ENCODE peak calls at places on chromosomes 5 and 9, in six cellular contexts. U is keratinocyte, M is Peyer's patch, D is tibial nerve, S is adipocyte, N is neural progenitor cell. K is an unnamed sample. For H3K4me1, the result is how much of the 10 kb centered on the place peaks cover.

GRCh38 chr9:113579270-113580040 is 115.9 kb downstream of the RGS3 start:
- DNase-seq in U (no peak), M (peak), D (peak), S (peak), N (no peak), K (peak)

GRCh38 chr5:177183142-177183541 is 49.6 kb downstream of the NSD1 start:
- DNase-seq in U (no peak), M (no peak), D (no peak), S (no peak), N (no peak), K (no peak)

GRCh38 chr5:175547810-175548209 is 69.5 kb downstream of the SFXN1 start:
- DNase-seq in U (no peak), M (no peak), D (no peak), S (no peak), N (peak), K (no peak)

GRCh38 chr5:164233796-164234195 is 728.4 kb downstream of the MAT2B start:
- DNase-seq in U (no peak), M (no peak), D (no peak), S (no peak), N (no peak), K (no peak)

GRCh38 chr5:147887026-147887627 is 8.6 kb downstream of the SCGB3A2 start:
- DNase-seq in U (no peak), M (no peak), D (no peak), S (peak), N (peak), K (peak)

GRCh38 chr9:14341437-14342133 is 27.6 kb upstream of the NFIB start:
- DNase-seq in U (no peak), M (no peak), D (no peak), S (no peak), N (no peak), K (no peak)

GRCh38 chr5:176995896-176996767 is 10.4 kb downstream of the UIMC1 start:
- DNase-seq in U (no peak), M (no peak), D (no peak), S (peak), N (no peak), K (no peak)

GRCh38 chr5:56195016-56195415 is 38.1 kb downstream of the ANKRD55 start:
- DNase-seq in U (no peak), M (no peak), D (no peak), S (no peak), N (no peak), K (no peak)

GRCh38 chr5:148397968-148398595 is 14.3 kb downstream of the FBXO38 start:
- DNase-seq in U (no peak), M (no peak), D (no peak), S (no peak), N (peak), K (no peak)

GRCh38 chr9:88782931-88783451 is 208.3 kb upstream of the S1PR3 start:
- DNase-seq in U (no peak), M (no peak), D (no peak), S (no peak), N (peak), K (no peak)

GRCh38 chr9:116992870-116993269 is 305.8 kb downstream of the TRIM32 start:
- DNase-seq in U (no peak), M (no peak), D (no peak), S (no peak), N (no peak), K (no peak)

GRCh38 chr9:130924448-130924788 is 14.6 kb downstream of the FIBCD1 start:
- DNase-seq in U (no peak), M (no peak), D (no peak), S (no peak), N (no peak), K (no peak)

GRCh38 chr5:77957-78804 is 13.8 kb upstream of the PLEKHG4B start:
- DNase-seq in U (no peak), M (peak), D (no peak), S (peak), N (peak), K (no peak)

GRCh38 chr5:150960791-150961396 is 56.1 kb upstream of the ZNF300 start:
- DNase-seq in U (no peak), M (no peak), D (no peak), S (no peak), N (peak), K (no peak)

GRCh38 chr5:57703726-57704125 is 221.1 kb upstream of the ACTBL2 start:
- DNase-seq in U (no peak), M (no peak), D (no peak), S (no peak), N (no peak), K (no peak)

GRCh38 chr5:170554566-170555267 is 50.9 kb downstream of the KCNIP1 start:
- DNase-seq in U (no peak), M (peak), D (no peak), S (no peak), N (no peak), K (no peak)

GRCh38 chr9:92294297-92294676 is 790 bp upstream of the IARS1 start:
- DNase-seq in U (no peak), M (peak), D (no peak), S (peak), N (peak), K (no peak)

GRCh38 chr5:141605523-141606277 is 13.1 kb downstream of the DIAPH1 start:
- DNase-seq in U (no peak), M (peak), D (no peak), S (no peak), N (no peak), K (no peak)

GRCh38 chr9:115379719-115380118 is 261.8 kb upstream of the TNC start:
- DNase-seq in U (no peak), M (no peak), D (no peak), S (no peak), N (no peak), K (no peak)

GRCh38 chr5:176365663-176366574 is 632 bp downstream of the ARL10 start:
- DNase-seq in U (no peak), M (peak), D (no peak), S (peak), N (peak), K (peak)

GRCh38 chr5:122401991-122402710 is 90.1 kb downstream of the SNCAIP start:
- DNase-seq in U (no peak), M (no peak), D (no peak), S (no peak), N (no peak), K (no peak)

GRCh38 chr9:129139233-129139992 is 28.2 kb downstream of the PTPA start:
- DNase-seq in U (peak), M (peak), D (peak), S (peak), N (peak), K (peak)

GRCh38 chr5:9339206-9339818 is 206.6 kb downstream of the SEMA5A start:
- DNase-seq in U (no peak), M (no peak), D (no peak), S (no peak), N (peak), K (no peak)

GRCh38 chr9:33132249-33132772 is 34.8 kb downstream of the B4GALT1 start:
- DNase-seq in U (peak), M (no peak), D (no peak), S (peak), N (no peak), K (peak)

GRCh38 chr5:54785729-54786548 is 199.5 kb downstream of the ESM1 start:
- DNase-seq in U (no peak), M (peak), D (peak), S (no peak), N (no peak), K (peak)

GRCh38 chr5:73749485-73750270 is 123.7 kb downstream of the ARHGEF28 start:
- DNase-seq in U (no peak), M (no peak), D (no peak), S (no peak), N (no peak), K (no peak)

GRCh38 chr9:25936031-25936430 is 257.8 kb upstream of the TUSC1 start:
- DNase-seq in U (no peak), M (no peak), D (no peak), S (peak), N (no peak), K (no peak)

GRCh38 chr9:125233678-125234077 is 7.5 kb downstream of the HSPA5 start:
- DNase-seq in U (peak), M (no peak), D (no peak), S (peak), N (no peak), K (no peak)

GRCh38 chr9:135614821-135615665 is 24.3 kb downstream of the GLT6D1 start:
- DNase-seq in U (no peak), M (no peak), D (no peak), S (no peak), N (no peak), K (no peak)

GRCh38 chr9:131395027-131395744 is 1.3 kb downstream of the PRRC2B start:
- DNase-seq in U (no peak), M (peak), D (no peak), S (peak), N (peak), K (peak)

DNA sequence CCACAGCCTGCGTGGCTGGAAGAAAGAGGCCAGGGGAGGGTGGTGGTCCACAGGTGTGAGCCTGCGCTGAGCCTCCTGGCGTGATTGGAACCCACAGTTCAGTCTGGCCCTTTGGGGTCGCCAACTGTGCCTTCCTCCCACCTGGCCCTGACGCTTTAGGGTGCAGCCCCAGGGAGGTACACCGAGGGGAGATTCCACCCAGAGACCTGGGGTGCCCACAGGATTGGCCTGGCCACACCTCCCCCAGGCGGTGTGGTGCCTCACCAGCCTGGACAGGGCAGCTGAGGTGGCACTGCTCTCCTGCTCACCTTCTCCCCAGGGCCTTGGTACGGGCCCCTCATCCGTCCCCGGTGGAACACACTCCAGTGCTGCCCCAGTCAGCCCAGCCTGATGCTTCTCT is 987 bp upstream of the CLIC3 start:
- DNase-seq in U (no peak), M (no peak), D (no peak), S (no peak), N (no peak), K (no peak)
- H3K4me1 ChIP-seq in U (under half), M (under half), D (half or more), S (under half), N (under half), K (under half)

GRCh38 chr5:132447196-132447595 is 43.4 kb downstream of the IRF1 start:
- DNase-seq in U (no peak), M (no peak), D (no peak), S (no peak), N (no peak), K (no peak)
- H3K4me1 ChIP-seq in U (under half), M (under half), D (under half), S (under half), N (under half), K (under half)

GRCh38 chr9:34377402-34377741 is 674 bp upstream of the MYORG start:
- DNase-seq in U (no peak), M (peak), D (no peak), S (no peak), N (peak), K (peak)

GRCh38 chr9:34374905-34375552 is 1.7 kb downstream of the MYORG start:
- DNase-seq in U (no peak), M (peak), D (no peak), S (no peak), N (peak), K (peak)

GRCh38 chr9:34376596-34377401 is at the start of gene MYORG:
- DNase-seq in U (peak), M (peak), D (peak), S (peak), N (peak), K (peak)

GRCh38 chr9:34374339-34374738 is 2.4 kb downstream of the MYORG start:
- DNase-seq in U (no peak), M (no peak), D (no peak), S (no peak), N (no peak), K (no peak)

GRCh38 chr9:34375901-34376595 is 650 bp downstream of the MYORG start:
- DNase-seq in U (no peak), M (peak), D (no peak), S (peak), N (peak), K (peak)
- H3K4me1 ChIP-seq in U (under half), M (under half), D (under half), S (under half), N (under half), K (under half)

GRCh38 chr5:69312459-69313160 is 20.0 kb downstream of the CCDC125 start:
- DNase-seq in U (no peak), M (no peak), D (no peak), S (no peak), N (no peak), K (no peak)
- H3K4me1 ChIP-seq in U (under half), M (under half), D (under half), S (under half), N (under half), K (under half)

GRCh38 chr5:145948921-145949320 is 12.5 kb downstream of the SH3RF2 start:
- DNase-seq in U (no peak), M (no peak), D (no peak), S (no peak), N (no peak), K (no peak)
- H3K4me1 ChIP-seq in U (half or more), M (under half), D (under half), S (under half), N (under half), K (under half)

GRCh38 chr5:32277782-32278181 is 35.0 kb downstream of the MTMR12 start:
- DNase-seq in U (no peak), M (no peak), D (no peak), S (peak), N (no peak), K (no peak)
- H3K4me1 ChIP-seq in U (under half), M (under half), D (under half), S (under half), N (under half), K (under half)